ENCODE peak calls at places on chromosomes 3 and 15, in seven cellular contexts. One of them, this sample, is unnamed.

GRCh38 chr15:55630921-55631320 is 42.8 kb upstream of the PYGO1 start:
- DNase-seq in trophoblast cell: no peak
- DNase-seq in mesenchymal stem cell: peak
- DNase-seq in IMR-90: no peak
- DNase-seq in mesendoderm: no peak
- DNase-seq in neuronal stem cell: no peak
- DNase-seq in H9: no peak
- DNase-seq in this sample: no peak

GRCh38 chr3:26962419-26963355 is 340.1 kb downstream of the LRRC3B start:
- DNase-seq in mesendoderm: no peak
- DNase-seq in trophoblast cell: no peak
- DNase-seq in H9: no peak
- DNase-seq in mesenchymal stem cell: no peak
- DNase-seq in neuronal stem cell: no peak
- DNase-seq in IMR-90: no peak
- DNase-seq in this sample: no peak

GRCh38 chr3:159635047-159635641 is 353.5 kb upstream of the IL12A start:
- DNase-seq in neuronal stem cell: no peak
- DNase-seq in IMR-90: peak
- DNase-seq in trophoblast cell: peak
- DNase-seq in mesendoderm: peak
- DNase-seq in H9: no peak
- DNase-seq in mesenchymal stem cell: peak
- DNase-seq in this sample: no peak

GRCh38 chr3:128242818-128243601 is 89.7 kb downstream of the EEFSEC start:
- DNase-seq in IMR-90: peak
- DNase-seq in mesendoderm: no peak
- DNase-seq in neuronal stem cell: no peak
- DNase-seq in H9: no peak
- DNase-seq in trophoblast cell: peak
- DNase-seq in mesenchymal stem cell: peak
- DNase-seq in this sample: peak

GRCh38 chr3:122112754-122113153 is 57.6 kb downstream of the CD86 start:
- DNase-seq in IMR-90: no peak
- DNase-seq in trophoblast cell: no peak
- DNase-seq in H9: no peak
- DNase-seq in neuronal stem cell: no peak
- DNase-seq in mesenchymal stem cell: no peak
- DNase-seq in mesendoderm: no peak
- DNase-seq in this sample: no peak

GRCh38 chr3:107795514-107796094 is 272.8 kb downstream of the BBX start:
- DNase-seq in IMR-90: no peak
- DNase-seq in neuronal stem cell: no peak
- DNase-seq in mesendoderm: no peak
- DNase-seq in trophoblast cell: no peak
- DNase-seq in H9: no peak
- DNase-seq in mesenchymal stem cell: no peak
- DNase-seq in this sample: no peak

GRCh38 chr15:57527382-57528091 is 64.2 kb upstream of the MYZAP start:
- DNase-seq in H9: peak
- DNase-seq in mesendoderm: peak
- DNase-seq in trophoblast cell: peak
- DNase-seq in neuronal stem cell: peak
- DNase-seq in mesenchymal stem cell: peak
- DNase-seq in IMR-90: peak
- DNase-seq in this sample: peak

GRCh38 chr15:69743091-69743490 is 290.5 kb downstream of the RPLP1 start:
- DNase-seq in H9: no peak
- DNase-seq in neuronal stem cell: no peak
- DNase-seq in trophoblast cell: no peak
- DNase-seq in IMR-90: no peak
- DNase-seq in mesendoderm: no peak
- DNase-seq in mesenchymal stem cell: no peak
- DNase-seq in this sample: no peak

GRCh38 chr15:63218114-63218808 is 28.9 kb downstream of the RAB8B start:
- DNase-seq in trophoblast cell: peak
- DNase-seq in H9: no peak
- DNase-seq in mesenchymal stem cell: peak
- DNase-seq in IMR-90: peak
- DNase-seq in neuronal stem cell: no peak
- DNase-seq in mesendoderm: peak
- DNase-seq in this sample: no peak

GRCh38 chr3:58627580-58627894 is 39.0 kb downstream of the FAM3D start:
- DNase-seq in IMR-90: no peak
- DNase-seq in mesendoderm: no peak
- DNase-seq in trophoblast cell: no peak
- DNase-seq in neuronal stem cell: no peak
- DNase-seq in mesenchymal stem cell: no peak
- DNase-seq in H9: no peak
- DNase-seq in this sample: no peak

GRCh38 chr3:58628823-58629562 is 37.6 kb downstream of the FAM3D start:
- DNase-seq in mesendoderm: no peak
- DNase-seq in mesenchymal stem cell: no peak
- DNase-seq in neuronal stem cell: no peak
- DNase-seq in trophoblast cell: no peak
- DNase-seq in H9: no peak
- DNase-seq in IMR-90: peak
- DNase-seq in this sample: no peak

GRCh38 chr3:58626841-58627579 is 39.6 kb downstream of the FAM3D start:
- DNase-seq in mesendoderm: no peak
- DNase-seq in trophoblast cell: no peak
- DNase-seq in IMR-90: no peak
- DNase-seq in mesenchymal stem cell: no peak
- DNase-seq in neuronal stem cell: no peak
- DNase-seq in H9: no peak
- DNase-seq in this sample: no peak

GRCh38 chr3:58629629-58630028 is 36.9 kb downstream of the FAM3D start:
- DNase-seq in mesenchymal stem cell: no peak
- DNase-seq in H9: no peak
- DNase-seq in trophoblast cell: no peak
- DNase-seq in mesendoderm: no peak
- DNase-seq in neuronal stem cell: no peak
- DNase-seq in IMR-90: no peak
- DNase-seq in this sample: no peak

GRCh38 chr3:58627941-58628340 is 38.6 kb downstream of the FAM3D start:
- DNase-seq in mesendoderm: no peak
- DNase-seq in neuronal stem cell: no peak
- DNase-seq in mesenchymal stem cell: no peak
- DNase-seq in trophoblast cell: no peak
- DNase-seq in IMR-90: no peak
- DNase-seq in H9: no peak
- DNase-seq in this sample: no peak
- H2BK120ac ChIP-seq in mesendoderm: no peak
- H2BK120ac ChIP-seq in neuronal stem cell: no peak
- H2BK120ac ChIP-seq in mesenchymal stem cell: no peak
- H2BK120ac ChIP-seq in trophoblast cell: no peak
- H2BK120ac ChIP-seq in IMR-90: peak
- H2BK120ac ChIP-seq in H9: no peak
- H2BK120ac ChIP-seq in this sample: no peak

GRCh38 chr3:196739671-196740475 is at the start of gene PAK2:
- DNase-seq in trophoblast cell: peak
- DNase-seq in H9: peak
- DNase-seq in mesendoderm: peak
- DNase-seq in IMR-90: peak
- DNase-seq in neuronal stem cell: peak
- DNase-seq in mesenchymal stem cell: peak
- DNase-seq in this sample: peak
- H2BK120ac ChIP-seq in trophoblast cell: peak
- H2BK120ac ChIP-seq in H9: no peak
- H2BK120ac ChIP-seq in mesendoderm: no peak
- H2BK120ac ChIP-seq in IMR-90: peak
- H2BK120ac ChIP-seq in neuronal stem cell: no peak
- H2BK120ac ChIP-seq in mesenchymal stem cell: peak
- H2BK120ac ChIP-seq in this sample: peak

DNA sequence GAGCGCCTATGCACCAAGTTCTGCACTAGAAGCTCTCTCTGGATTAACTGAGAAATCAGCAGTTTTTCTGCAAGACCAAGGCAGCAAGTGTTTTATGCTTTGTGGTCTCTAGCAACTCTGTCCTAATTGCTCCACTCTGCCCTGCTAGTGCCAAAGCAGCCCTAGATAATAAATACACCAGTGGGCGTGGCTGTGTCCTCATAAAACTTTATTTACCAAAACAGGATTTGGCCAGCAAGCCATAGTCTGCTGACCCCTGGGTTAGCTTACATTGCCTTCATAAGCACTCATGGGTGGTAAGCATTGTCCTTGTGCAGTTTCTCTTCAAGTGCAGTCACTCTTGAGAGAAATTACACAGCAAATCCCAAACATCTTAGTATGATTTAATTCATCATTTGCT is 30.7 kb upstream of the SLC24A5 start:
- DNase-seq in trophoblast cell: no peak
- DNase-seq in H9: no peak
- DNase-seq in mesenchymal stem cell: peak
- DNase-seq in mesendoderm: no peak
- DNase-seq in neuronal stem cell: no peak
- DNase-seq in IMR-90: no peak
- DNase-seq in this sample: no peak
- H2BK120ac ChIP-seq in trophoblast cell: no peak
- H2BK120ac ChIP-seq in H9: no peak
- H2BK120ac ChIP-seq in mesenchymal stem cell: no peak
- H2BK120ac ChIP-seq in mesendoderm: no peak
- H2BK120ac ChIP-seq in neuronal stem cell: no peak
- H2BK120ac ChIP-seq in IMR-90: no peak
- H2BK120ac ChIP-seq in this sample: no peak

GRCh38 chr15:40353697-40354096 is 2.9 kb downstream of the PHGR1 start:
- DNase-seq in neuronal stem cell: no peak
- DNase-seq in mesenchymal stem cell: no peak
- DNase-seq in mesendoderm: no peak
- DNase-seq in trophoblast cell: no peak
- DNase-seq in IMR-90: no peak
- DNase-seq in H9: no peak
- DNase-seq in this sample: no peak
- H2BK120ac ChIP-seq in neuronal stem cell: no peak
- H2BK120ac ChIP-seq in mesenchymal stem cell: no peak
- H2BK120ac ChIP-seq in mesendoderm: no peak
- H2BK120ac ChIP-seq in trophoblast cell: no peak
- H2BK120ac ChIP-seq in IMR-90: no peak
- H2BK120ac ChIP-seq in H9: no peak
- H2BK120ac ChIP-seq in this sample: no peak

GRCh38 chr3:52537726-52538421 is 1.5 kb downstream of the UQCC5 start:
- DNase-seq in neuronal stem cell: no peak
- DNase-seq in trophoblast cell: no peak
- DNase-seq in mesenchymal stem cell: no peak
- DNase-seq in mesendoderm: no peak
- DNase-seq in H9: no peak
- DNase-seq in IMR-90: no peak
- DNase-seq in this sample: peak
- H2BK120ac ChIP-seq in neuronal stem cell: no peak
- H2BK120ac ChIP-seq in trophoblast cell: no peak
- H2BK120ac ChIP-seq in mesenchymal stem cell: no peak
- H2BK120ac ChIP-seq in mesendoderm: no peak
- H2BK120ac ChIP-seq in H9: no peak
- H2BK120ac ChIP-seq in IMR-90: no peak
- H2BK120ac ChIP-seq in this sample: no peak

DNA sequence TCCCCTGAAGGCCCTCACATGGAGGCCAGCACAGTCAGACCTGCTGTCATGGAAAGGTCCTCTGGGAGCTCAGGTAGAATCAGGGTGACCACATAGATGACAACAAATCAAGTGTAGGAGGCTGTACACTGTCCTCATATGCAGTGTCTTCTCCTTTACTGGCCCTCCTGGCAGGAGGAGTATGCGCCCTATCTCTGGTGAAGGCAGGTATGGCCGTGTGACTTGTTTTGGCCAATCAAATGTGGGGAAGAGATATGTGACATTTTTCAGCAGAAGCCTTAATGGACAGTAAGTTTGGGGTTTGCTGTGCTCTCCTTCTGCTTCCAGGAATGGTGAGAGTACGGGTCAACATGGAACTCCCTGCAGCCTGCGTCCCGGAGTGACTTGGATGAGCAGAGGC is 69.9 kb downstream of the RHCG start:
- DNase-seq in neuronal stem cell: no peak
- DNase-seq in H9: no peak
- DNase-seq in mesendoderm: no peak
- DNase-seq in mesenchymal stem cell: no peak
- DNase-seq in trophoblast cell: no peak
- DNase-seq in IMR-90: no peak
- DNase-seq in this sample: no peak
- H2BK120ac ChIP-seq in neuronal stem cell: no peak
- H2BK120ac ChIP-seq in H9: no peak
- H2BK120ac ChIP-seq in mesendoderm: no peak
- H2BK120ac ChIP-seq in mesenchymal stem cell: no peak
- H2BK120ac ChIP-seq in trophoblast cell: no peak
- H2BK120ac ChIP-seq in IMR-90: no peak
- H2BK120ac ChIP-seq in this sample: no peak

DNA sequence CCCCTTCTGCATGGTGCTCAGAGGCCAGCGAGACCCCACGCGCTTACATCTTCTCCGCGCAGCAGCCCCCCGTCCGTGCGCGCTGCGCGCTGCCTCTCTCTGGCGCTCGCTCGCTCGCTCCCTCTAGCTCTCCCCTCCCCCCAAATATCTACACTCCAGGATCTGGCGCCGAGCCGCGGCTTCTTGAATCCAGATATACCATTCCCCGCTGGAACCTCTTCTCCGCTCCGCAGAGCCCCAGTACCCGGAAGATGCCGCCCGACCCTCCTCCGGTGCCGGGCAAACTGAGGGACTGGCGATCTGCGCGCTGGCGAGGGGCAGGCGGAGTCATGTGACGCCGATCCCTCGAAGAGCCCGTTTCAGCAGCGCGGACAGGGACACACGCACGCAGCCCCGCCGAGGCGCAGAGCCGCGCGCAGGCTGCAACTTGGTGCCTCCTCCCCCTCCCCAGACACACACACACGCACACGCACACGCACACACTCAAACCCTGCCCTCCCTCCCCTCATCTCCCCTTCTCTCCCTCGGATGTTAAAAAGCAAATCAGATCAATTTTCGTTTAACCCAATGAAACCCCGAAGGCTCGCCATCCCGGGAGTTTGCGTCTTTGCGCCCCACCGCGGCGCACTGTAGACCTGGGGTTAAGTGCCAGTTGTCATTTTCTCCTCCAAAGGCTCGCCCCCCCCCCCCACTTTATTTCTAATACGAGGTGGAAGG is at the start of gene RASGRF1:
- DNase-seq in H9: peak
- DNase-seq in trophoblast cell: peak
- DNase-seq in mesendoderm: peak
- DNase-seq in IMR-90: no peak
- DNase-seq in mesenchymal stem cell: peak
- DNase-seq in neuronal stem cell: peak
- DNase-seq in this sample: no peak
- H2BK120ac ChIP-seq in H9: no peak
- H2BK120ac ChIP-seq in trophoblast cell: no peak
- H2BK120ac ChIP-seq in mesendoderm: no peak
- H2BK120ac ChIP-seq in IMR-90: no peak
- H2BK120ac ChIP-seq in mesenchymal stem cell: no peak
- H2BK120ac ChIP-seq in neuronal stem cell: peak
- H2BK120ac ChIP-seq in this sample: no peak

GRCh38 chr3:138460536-138461205 is 26.3 kb downstream of the ESYT3 start:
- DNase-seq in trophoblast cell: no peak
- DNase-seq in mesenchymal stem cell: no peak
- DNase-seq in IMR-90: no peak
- DNase-seq in mesendoderm: no peak
- DNase-seq in H9: peak
- DNase-seq in neuronal stem cell: no peak
- DNase-seq in this sample: peak
- H2BK120ac ChIP-seq in trophoblast cell: no peak
- H2BK120ac ChIP-seq in mesenchymal stem cell: no peak
- H2BK120ac ChIP-seq in IMR-90: no peak
- H2BK120ac ChIP-seq in mesendoderm: no peak
- H2BK120ac ChIP-seq in H9: no peak
- H2BK120ac ChIP-seq in neuronal stem cell: no peak
- H2BK120ac ChIP-seq in this sample: no peak

GRCh38 chr3:87765256-87765655 is 293.5 kb downstream of the CGGBP1 start:
- DNase-seq in neuronal stem cell: no peak
- DNase-seq in trophoblast cell: no peak
- DNase-seq in IMR-90: no peak
- DNase-seq in mesendoderm: no peak
- DNase-seq in mesenchymal stem cell: no peak
- DNase-seq in H9: no peak
- DNase-seq in this sample: no peak
- H2BK120ac ChIP-seq in neuronal stem cell: no peak
- H2BK120ac ChIP-seq in trophoblast cell: no peak
- H2BK120ac ChIP-seq in IMR-90: no peak
- H2BK120ac ChIP-seq in mesendoderm: no peak
- H2BK120ac ChIP-seq in mesenchymal stem cell: no peak
- H2BK120ac ChIP-seq in H9: no peak
- H2BK120ac ChIP-seq in this sample: no peak